ENCODE peak calls at places on chromosomes 5 and 9, in five cellular contexts. U is BJ, M is nephron progenitor cell, K is adrenal gland, W is AG09309. H is an unnamed sample.
A peak's percentile ranks its signal among the peaks of the same experiment; 100 is the strongest.

GRCh38 chr5:142215915-142216681 is 107.5 kb downstream of the NDFIP1 start:
- DNase-seq in U (peak; percentile 96), M (no peak), K (peak; percentile 16), W (peak; percentile 97), H (peak; percentile 94)

GRCh38 chr9:117706421-117707150 is 2.4 kb downstream of the TLR4 start:
- DNase-seq in U (no peak), M (no peak), K (no peak), W (no peak), H (no peak)

GRCh38 chr9:83312543-83312942 is 225.7 kb downstream of the FRMD3 start:
- DNase-seq in U (no peak), M (no peak), K (no peak), W (no peak), H (no peak)

GRCh38 chr5:95959964-95960801 is 1.5 kb downstream of the ELL2 start:
- DNase-seq in U (no peak), M (peak; percentile 4), K (peak; percentile 25), W (no peak), H (no peak)

GRCh38 chr9:136791466-136792276 is 527 bp downstream of the TMEM141 start:
- DNase-seq in U (no peak), M (peak; percentile 67), K (peak; percentile 57), W (no peak), H (no peak)

GRCh38 chr5:52870448-52870847 is 82.7 kb downstream of the ITGA1 start:
- DNase-seq in U (no peak), M (peak; percentile 58), K (no peak), W (no peak), H (no peak)

GRCh38 chr9:1200847-1201251 is 150.7 kb downstream of the DMRT2 start:
- DNase-seq in U (no peak), M (no peak), K (no peak), W (no peak), H (no peak)

GRCh38 chr5:120252839-120253238 is 211.3 kb upstream of the PRR16 start:
- DNase-seq in U (no peak), M (no peak), K (no peak), W (no peak), H (no peak)

GRCh38 chr5:11904270-11904906 is at the start of gene CTNND2:
- DNase-seq in U (no peak), M (peak; percentile 83), K (peak; percentile 7), W (no peak), H (no peak)

GRCh38 chr9:83596899-83597504 is 25.9 kb upstream of the IDNK start:
- DNase-seq in U (no peak), M (peak; percentile 72), K (peak; percentile 49), W (no peak), H (no peak)

GRCh38 chr9:130805510-130806387 is 29.3 kb upstream of the ABL1 start:
- DNase-seq in U (no peak), M (no peak), K (no peak), W (no peak), H (no peak)

GRCh38 chr5:118060833-118061232 is 927.5 kb downstream of the DTWD2 start:
- DNase-seq in U (no peak), M (no peak), K (no peak), W (no peak), H (no peak)

GRCh38 chr5:147882586-147883313 is 4.2 kb downstream of the SCGB3A2 start:
- DNase-seq in U (no peak), M (peak; percentile 3), K (no peak), W (no peak), H (no peak)

GRCh38 chr9:108423493-108423892 is 432.3 kb downstream of the ACTL7B start:
- DNase-seq in U (no peak), M (no peak), K (no peak), W (no peak), H (no peak)

GRCh38 chr9:18124760-18125159 is 349.2 kb upstream of the ADAMTSL1 start:
- DNase-seq in U (peak; percentile 19), M (no peak), K (no peak), W (no peak), H (peak; percentile 10)

GRCh38 chr9:12973702-12974101 is 198.9 kb downstream of the LURAP1L start:
- DNase-seq in U (no peak), M (no peak), K (no peak), W (no peak), H (no peak)

GRCh38 chr5:142816577-142816976 is 46.4 kb downstream of the ARHGAP26 start:
- DNase-seq in U (no peak), M (no peak), K (peak; percentile 58), W (no peak), H (peak; percentile 29)

GRCh38 chr5:142529626-142530278 is 156.1 kb downstream of the FGF1 start:
- DNase-seq in U (no peak), M (no peak), K (no peak), W (no peak), H (peak; percentile 12)

GRCh38 chr9:93211654-93212001 is 27.7 kb downstream of the WNK2 start:
- DNase-seq in U (no peak), M (no peak), K (no peak), W (no peak), H (no peak)

GRCh38 chr9:38447703-38448102 is 23.4 kb upstream of the IGFBPL1 start:
- DNase-seq in U (no peak), M (no peak), K (no peak), W (no peak), H (no peak)

GRCh38 chr5:107274576-107274975 is 396.2 kb downstream of the EFNA5 start:
- DNase-seq in U (no peak), M (no peak), K (no peak), W (no peak), H (no peak)

GRCh38 chr5:132526290-132526973 is 16.9 kb downstream of the IL5 start:
- DNase-seq in U (no peak), M (peak; percentile 46), K (peak; percentile 27), W (no peak), H (no peak)

GRCh38 chr5:139851558-139851957 is 56.0 kb downstream of the PSD2 start:
- DNase-seq in U (no peak), M (no peak), K (no peak), W (no peak), H (no peak)

GRCh38 chr5:68258531-68258930 is 43.0 kb downstream of the PIK3R1 start:
- DNase-seq in U (no peak), M (no peak), K (no peak), W (no peak), H (no peak)

GRCh38 chr5:61866930-61867329 is 439.1 kb upstream of the KIF2A start:
- DNase-seq in U (peak; percentile 10), M (no peak), K (peak; percentile 8), W (peak; percentile 16), H (no peak)

GRCh38 chr5:5420251-5420650 is 2.2 kb upstream of the ICE1 start:
- DNase-seq in U (no peak), M (no peak), K (no peak), W (no peak), H (no peak)

GRCh38 chr5:69271376-69271775 is 36.7 kb downstream of the CDK7 start:
- DNase-seq in U (no peak), M (no peak), K (peak; percentile 32), W (no peak), H (peak; percentile 12)

GRCh38 chr5:69261034-69261433 is 26.3 kb downstream of the CDK7 start:
- DNase-seq in U (no peak), M (no peak), K (no peak), W (no peak), H (no peak)

GRCh38 chr5:69270827-69271226 is 36.1 kb downstream of the CDK7 start:
- DNase-seq in U (no peak), M (no peak), K (no peak), W (no peak), H (no peak)

GRCh38 chr5:69268899-69269298 is 34.2 kb downstream of the CDK7 start:
- DNase-seq in U (no peak), M (no peak), K (no peak), W (no peak), H (no peak)

GRCh38 chr5:69265931-69266330 is 31.2 kb downstream of the CDK7 start:
- DNase-seq in U (no peak), M (peak; percentile 47), K (no peak), W (no peak), H (no peak)
- TF ChIP-seq CTCF in U (peak; percentile 24), M (peak; percentile 32), K (no peak), W (peak; percentile 34), H (peak; percentile 19)

GRCh38 chr5:154196955-154197652 is 6.6 kb downstream of the GALNT10 start:
- DNase-seq in U (no peak), M (no peak), K (no peak), W (no peak), H (no peak)
- TF ChIP-seq CTCF in U (peak; percentile 51), M (no peak), K (peak; percentile 24), W (peak; percentile 55), H (peak; percentile 25)

GRCh38 chr9:6758418-6759113 is 793 bp downstream of the KDM4C start:
- DNase-seq in U (no peak), M (peak; percentile 69), K (peak; percentile 68), W (no peak), H (no peak)
- TF ChIP-seq CTCF in U (no peak), M (no peak), K (no peak), W (peak; percentile 6), H (no peak)

GRCh38 chr5:79109527-79110492 is 1.8 kb upstream of the BHMT start:
- DNase-seq in U (no peak), M (peak; percentile 19), K (peak; percentile 13), W (no peak), H (no peak)
- TF ChIP-seq CTCF in U (peak; percentile 30), M (peak; percentile 58), K (peak; percentile 36), W (no peak), H (no peak)

GRCh38 chr9:87290241-87290700 is 207.4 kb upstream of the DAPK1 start:
- DNase-seq in U (no peak), M (peak; percentile 11), K (no peak), W (no peak), H (no peak)
- TF ChIP-seq CTCF in U (peak; percentile 51), M (peak; percentile 23), K (no peak), W (peak; percentile 45), H (peak; percentile 54)

GRCh38 chr5:73170522-73170921 is 2.5 kb upstream of the TMEM174 start:
- DNase-seq in U (no peak), M (no peak), K (no peak), W (no peak), H (no peak)
- TF ChIP-seq CTCF in U (peak; percentile 63), M (no peak), K (peak; percentile 36), W (peak; percentile 48), H (peak; percentile 32)

GRCh38 chr9:112387115-112387514 is 7.2 kb downstream of the HSDL2 start:
- DNase-seq in U (no peak), M (no peak), K (no peak), W (no peak), H (no peak)
- TF ChIP-seq CTCF in U (no peak), M (no peak), K (no peak), W (no peak), H (no peak)

DNA sequence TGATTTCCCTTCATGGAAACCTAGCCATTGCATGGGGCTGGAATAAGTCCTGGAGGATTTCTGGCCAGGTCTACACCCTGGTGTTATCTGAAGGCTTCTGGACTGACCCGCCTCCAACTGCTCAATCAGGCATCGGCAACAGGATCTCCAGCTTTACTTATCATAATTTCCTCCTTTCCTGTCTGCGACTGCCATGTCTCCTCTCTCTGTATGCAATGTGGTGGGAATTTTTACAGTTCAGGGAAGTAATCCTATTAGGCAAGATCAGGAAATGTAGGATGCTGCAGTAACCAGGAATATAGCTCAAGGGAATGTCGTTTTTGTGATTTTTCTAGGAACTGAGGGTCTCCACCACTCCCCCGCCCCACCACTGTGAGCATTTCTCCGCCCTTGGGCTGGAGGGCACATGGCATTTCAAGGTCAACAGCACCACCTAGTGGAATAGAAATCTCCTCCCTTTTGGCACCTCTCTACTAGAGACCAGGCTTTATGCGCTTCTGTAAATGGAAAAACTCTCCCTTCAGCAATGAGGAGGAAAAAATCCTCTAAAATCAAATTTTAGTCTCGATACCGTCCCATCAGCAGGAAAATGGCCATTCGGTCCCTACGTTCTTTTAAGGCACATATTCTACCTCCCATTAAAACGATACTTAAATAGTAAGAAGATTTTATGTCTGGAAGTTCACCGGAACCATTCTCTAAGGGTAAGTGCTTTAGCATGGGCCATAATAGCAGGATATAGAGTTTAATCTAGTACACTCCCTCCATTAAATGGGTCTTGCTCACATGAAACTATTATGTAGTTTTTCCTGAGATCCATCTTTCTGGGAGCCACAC is 93.0 kb downstream of the YTHDC2 start:
- DNase-seq in U (no peak), M (peak; percentile 62), K (peak; percentile 46), W (no peak), H (no peak)
- TF ChIP-seq CTCF in U (peak; percentile 72), M (peak; percentile 67), K (peak; percentile 88), W (peak; percentile 70), H (peak; percentile 61)